ENCODE peak calls at places on chromosomes 7 and 10, in five cellular contexts. J is ovary, K is IMR-90, H is breast epithelium, F is testis. T is an unnamed sample.
A peak's percentile ranks its signal among the peaks of the same experiment; 100 is the strongest.

GRCh38 chr10:100520811-100521210 is 1.1 kb upstream of the SEC31B start:
- DNase-seq in K (peak; percentile 77), F (no peak), J (no peak), H (no peak), T (no peak)

GRCh38 chr7:67588631-67589030 is 592.0 kb downstream of the TYW1 start:
- DNase-seq in J (no peak), K (no peak), F (no peak), H (no peak), T (no peak)

GRCh38 chr10:7475954-7476353 is 65.1 kb upstream of the SFMBT2 start:
- DNase-seq in F (peak; percentile 58), J (peak; percentile 42), H (no peak), K (no peak), T (no peak)

GRCh38 chr7:111982133-111982532 is 224.1 kb downstream of the DOCK4 start:
- DNase-seq in F (no peak), H (no peak), K (no peak), J (no peak), T (no peak)

GRCh38 chr7:50362142-50362541 is 57.6 kb downstream of the IKZF1 start:
- DNase-seq in J (no peak), K (no peak), H (no peak), F (no peak), T (no peak)

GRCh38 chr10:8130973-8131911 is 76.8 kb downstream of the GATA3 start:
- DNase-seq in F (no peak), J (no peak), H (no peak), K (peak; percentile 15), T (no peak)

GRCh38 chr10:133294189-133294588 is 14.5 kb downstream of the TUBGCP2 start:
- DNase-seq in K (no peak), F (no peak), J (no peak), H (no peak), T (no peak)

GRCh38 chr7:68706291-68706690 is 892.0 kb upstream of the AUTS2 start:
- DNase-seq in H (no peak), J (no peak), K (peak; percentile 91), F (no peak), T (no peak)

GRCh38 chr10:48653944-48654698 is 30.6 kb upstream of the WDFY4 start:
- DNase-seq in J (no peak), F (no peak), K (no peak), H (no peak), T (no peak)

GRCh38 chr10:11335881-11336430 is 275.5 kb downstream of the USP6NL start:
- DNase-seq in J (no peak), K (no peak), F (no peak), H (no peak), T (no peak)
- TF ChIP-seq POLR2A in J (no peak), K (no peak), F (no peak), H (no peak), T (no peak)

GRCh38 chr7:37448637-37449331 is at the start of gene ELMO1:
- DNase-seq in F (peak; percentile 81), H (peak; percentile 55), K (peak; percentile 6), J (peak; percentile 80), T (peak; percentile 68)
- TF ChIP-seq POLR2A in F (no peak), H (no peak), K (no peak), J (no peak), T (peak; percentile 74)

GRCh38 chr7:55477781-55478374 is 94.4 kb downstream of the VOPP1 start:
- DNase-seq in J (no peak), K (peak; percentile 96), H (no peak), F (peak; percentile 26), T (no peak)
- TF ChIP-seq POLR2A in J (no peak), K (peak; percentile 17), H (no peak), F (no peak), T (no peak)

DNA sequence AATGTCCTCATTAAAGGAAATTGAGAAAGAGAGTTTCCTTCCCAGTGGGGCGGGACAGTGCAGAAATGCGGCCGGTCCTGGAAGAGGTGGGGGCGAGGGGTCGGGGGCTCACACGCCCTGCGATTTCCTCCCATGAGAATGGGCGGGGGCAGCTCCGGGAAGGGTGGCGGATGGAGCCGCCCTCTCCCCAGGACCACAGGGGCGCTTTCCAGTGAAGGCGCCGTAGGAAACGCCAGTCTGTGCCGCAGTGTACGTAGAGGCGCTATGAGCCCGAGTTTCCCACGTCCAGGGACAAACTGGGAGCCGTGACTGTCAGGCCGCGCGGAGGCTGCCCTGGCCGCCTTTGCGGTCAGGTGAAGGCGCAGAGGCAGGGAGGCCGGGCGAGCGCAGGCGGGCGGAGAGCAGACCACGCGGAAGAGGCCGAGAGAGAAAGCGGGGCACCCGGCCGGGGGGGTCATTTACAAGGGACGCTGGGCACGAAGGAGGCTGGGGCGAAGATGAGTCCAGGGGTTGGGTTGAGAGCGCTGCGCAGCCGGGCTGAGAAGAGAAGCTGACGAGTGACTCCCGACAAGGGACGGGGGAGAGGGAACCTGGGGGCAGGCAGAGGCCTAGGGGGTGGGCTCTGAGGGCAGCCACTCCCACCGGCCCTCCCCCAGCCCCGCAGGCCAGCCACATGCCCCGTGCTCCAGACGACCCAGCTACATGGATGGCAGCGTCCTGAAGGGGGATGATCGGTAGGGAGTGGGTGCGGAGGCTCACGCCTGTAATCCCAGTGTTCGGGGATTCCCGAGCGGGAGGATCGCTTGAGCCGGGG is 45.0 kb downstream of the ALOX5 start:
- DNase-seq in K (peak; percentile 10), F (peak; percentile 63), H (peak; percentile 41), J (peak; percentile 60), T (peak; percentile 74)
- TF ChIP-seq POLR2A in K (no peak), F (no peak), H (no peak), J (no peak), T (peak; percentile 90)

GRCh38 chr7:73768661-73769480 is 1.2 kb downstream of the CLDN3 start:
- DNase-seq in K (no peak), F (no peak), H (no peak), J (no peak), T (no peak)

GRCh38 chr7:73770860-73771665 is 993 bp upstream of the CLDN3 start:
- DNase-seq in K (no peak), F (no peak), J (no peak), H (no peak), T (no peak)

GRCh38 chr7:73769481-73770001 is 529 bp downstream of the CLDN3 start:
- DNase-seq in H (no peak), K (no peak), J (no peak), F (no peak), T (no peak)

GRCh38 chr7:73766556-73767229 is 3.4 kb downstream of the CLDN3 start:
- DNase-seq in J (no peak), F (no peak), K (no peak), H (no peak), T (no peak)

GRCh38 chr7:73770002-73770859 is at the start of gene CLDN3:
- DNase-seq in K (no peak), H (peak; percentile 85), J (no peak), F (peak; percentile 60), T (peak; percentile 23)
- TF ChIP-seq POLR2A in K (no peak), H (peak; percentile 57), J (no peak), F (no peak), T (no peak)

DNA sequence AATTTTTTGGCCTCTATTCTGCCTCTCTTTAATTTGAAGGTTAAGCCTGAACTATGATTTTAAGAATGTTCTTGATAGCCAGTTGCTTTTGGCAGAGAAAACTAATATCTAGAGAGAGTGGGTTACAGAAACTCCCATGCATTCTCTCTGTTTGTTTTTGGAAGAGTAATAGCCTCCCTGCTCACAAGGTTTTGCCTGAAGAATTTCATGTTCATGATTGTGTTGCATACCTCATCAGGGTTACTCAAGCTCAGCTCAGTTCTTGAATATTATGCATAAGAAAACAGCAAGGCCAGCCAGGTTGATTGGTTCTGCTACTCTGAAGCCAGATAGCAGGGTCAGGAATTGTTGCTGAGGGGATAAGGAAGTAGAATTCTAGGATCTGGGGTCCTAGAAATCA is 137.4 kb downstream of the MDFIC start:
- DNase-seq in J (no peak), F (no peak), H (no peak), K (peak; percentile 58), T (no peak)
- TF ChIP-seq POLR2A in J (no peak), F (no peak), H (no peak), K (no peak), T (no peak)

GRCh38 chr10:110498982-110499795 is 1.5 kb downstream of the DUSP5 start:
- DNase-seq in H (peak; percentile 64), J (no peak), K (peak; percentile 74), F (peak; percentile 31), T (peak; percentile 28)
- TF ChIP-seq POLR2A in H (no peak), J (no peak), K (peak; percentile 61), F (no peak), T (no peak)

GRCh38 chr7:130912086-130912909 is 178.3 kb upstream of the KLF14 start:
- DNase-seq in K (peak; percentile 85), F (no peak), J (no peak), H (no peak), T (no peak)
- TF ChIP-seq POLR2A in K (peak; percentile 78), F (no peak), J (no peak), H (no peak), T (no peak)

GRCh38 chr7:100719523-100720319 is 547 bp upstream of the EPO start:
- DNase-seq in F (no peak), H (no peak), J (no peak), K (peak; percentile 51), T (no peak)

GRCh38 chr7:100722480-100723212 is 2.4 kb downstream of the EPO start:
- DNase-seq in F (no peak), H (no peak), K (no peak), J (no peak), T (no peak)

GRCh38 chr7:100720320-100720644 is at the start of gene EPO:
- DNase-seq in F (no peak), K (no peak), H (no peak), J (no peak), T (no peak)

GRCh38 chr7:100721505-100721812 is 1.2 kb downstream of the EPO start:
- DNase-seq in J (no peak), F (no peak), K (no peak), H (no peak), T (no peak)

DNA sequence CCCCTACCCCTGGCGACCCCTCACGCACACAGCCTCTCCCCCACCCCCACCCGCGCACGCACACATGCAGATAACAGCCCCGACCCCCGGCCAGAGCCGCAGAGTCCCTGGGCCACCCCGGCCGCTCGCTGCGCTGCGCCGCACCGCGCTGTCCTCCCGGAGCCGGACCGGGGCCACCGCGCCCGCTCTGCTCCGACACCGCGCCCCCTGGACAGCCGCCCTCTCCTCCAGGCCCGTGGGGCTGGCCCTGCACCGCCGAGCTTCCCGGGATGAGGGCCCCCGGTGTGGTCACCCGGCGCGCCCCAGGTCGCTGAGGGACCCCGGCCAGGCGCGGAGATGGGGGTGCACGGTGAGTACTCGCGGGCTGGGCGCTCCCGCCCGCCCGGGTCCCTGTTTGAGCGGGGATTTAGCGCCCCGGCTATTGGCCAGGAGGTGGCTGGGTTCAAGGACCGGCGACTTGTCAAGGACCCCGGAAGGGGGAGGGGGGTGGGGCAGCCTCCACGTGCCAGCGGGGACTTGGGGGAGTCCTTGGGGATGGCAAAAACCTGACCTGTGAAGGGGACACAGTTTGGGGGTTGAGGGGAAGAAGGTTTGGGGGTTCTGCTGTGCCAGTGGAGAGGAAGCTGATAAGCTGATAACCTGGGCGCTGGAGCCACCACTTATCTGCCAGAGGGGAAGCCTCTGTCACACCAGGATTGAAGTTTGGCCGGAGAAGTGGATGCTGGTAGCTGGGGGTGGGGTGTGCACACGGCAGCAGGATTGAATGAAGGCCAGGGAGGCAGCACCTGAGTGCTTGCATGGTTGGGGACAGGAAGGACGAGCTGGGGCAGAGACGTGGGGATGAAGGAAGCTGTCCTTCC is 607 bp downstream of the EPO start:
- DNase-seq in H (no peak), K (no peak), F (no peak), J (no peak), T (no peak)
- TF ChIP-seq POLR2A in H (no peak), K (no peak), F (no peak), J (no peak), T (no peak)